ENCODE peak calls at places on chromosomes 12 and 14, in eight cellular contexts. U is Caco-2, Q is esophagus muscularis mucosa, O is lower lobe of right lung, N is AG04450, I is adrenal gland, B is ovary, Y is esophagus squamous epithelium. D is an unnamed sample.

GRCh38 chr14:100898935-100899840 is 4.3 kb downstream of the RTL1 start:
- DNase-seq in U (no peak), Q (peak; percentile 60), O (peak; percentile 21), N (no peak), I (peak; percentile 80), B (no peak), Y (no peak), D (no peak)

GRCh38 chr12:288687-289086 is 26.1 kb upstream of the SLC6A13 start:
- DNase-seq in U (no peak), Q (no peak), O (no peak), N (no peak), I (peak; percentile 50), B (no peak), Y (no peak), D (peak; percentile 72)

GRCh38 chr14:69580009-69580577 is 5.4 kb upstream of the CCDC177 start:
- DNase-seq in U (peak; percentile 71), Q (no peak), O (no peak), N (peak; percentile 91), I (peak; percentile 72), B (no peak), Y (no peak), D (peak; percentile 71)

GRCh38 chr14:78764645-78765044 is 594.5 kb downstream of the NRXN3 start:
- DNase-seq in U (no peak), Q (no peak), O (no peak), N (no peak), I (no peak), B (no peak), Y (no peak), D (no peak)

GRCh38 chr14:23539209-23539866 is 12.2 kb downstream of the ZFHX2 start:
- DNase-seq in U (no peak), Q (no peak), O (no peak), N (no peak), I (no peak), B (peak; percentile 40), Y (no peak), D (peak; percentile 31)

GRCh38 chr12:68374315-68374982 is 42.3 kb upstream of the MDM1 start:
- DNase-seq in U (no peak), Q (peak; percentile 10), O (no peak), N (no peak), I (no peak), B (no peak), Y (no peak), D (no peak)

GRCh38 chr12:96044017-96044985 is 8.9 kb upstream of the LTA4H start:
- DNase-seq in U (no peak), Q (no peak), O (no peak), N (peak; percentile 39), I (peak; percentile 29), B (no peak), Y (no peak), D (peak; percentile 42)

GRCh38 chr12:30928356-30929264 is 2.1 kb downstream of the TSPAN11 start:
- DNase-seq in U (no peak), Q (no peak), O (no peak), N (no peak), I (no peak), B (no peak), Y (no peak), D (no peak)

GRCh38 chr14:92655802-92656201 is 92.6 kb downstream of the LGMN start:
- DNase-seq in U (no peak), Q (no peak), O (no peak), N (no peak), I (no peak), B (no peak), Y (no peak), D (no peak)

GRCh38 chr14:88085736-88086135 is 80.8 kb downstream of the GPR65 start:
- DNase-seq in U (no peak), Q (no peak), O (no peak), N (no peak), I (no peak), B (no peak), Y (no peak), D (no peak)
- TF ChIP-seq CTCF in U (no peak), Q (no peak), O (no peak), N (no peak), I (no peak), B (no peak), Y (no peak), D (no peak)

DNA sequence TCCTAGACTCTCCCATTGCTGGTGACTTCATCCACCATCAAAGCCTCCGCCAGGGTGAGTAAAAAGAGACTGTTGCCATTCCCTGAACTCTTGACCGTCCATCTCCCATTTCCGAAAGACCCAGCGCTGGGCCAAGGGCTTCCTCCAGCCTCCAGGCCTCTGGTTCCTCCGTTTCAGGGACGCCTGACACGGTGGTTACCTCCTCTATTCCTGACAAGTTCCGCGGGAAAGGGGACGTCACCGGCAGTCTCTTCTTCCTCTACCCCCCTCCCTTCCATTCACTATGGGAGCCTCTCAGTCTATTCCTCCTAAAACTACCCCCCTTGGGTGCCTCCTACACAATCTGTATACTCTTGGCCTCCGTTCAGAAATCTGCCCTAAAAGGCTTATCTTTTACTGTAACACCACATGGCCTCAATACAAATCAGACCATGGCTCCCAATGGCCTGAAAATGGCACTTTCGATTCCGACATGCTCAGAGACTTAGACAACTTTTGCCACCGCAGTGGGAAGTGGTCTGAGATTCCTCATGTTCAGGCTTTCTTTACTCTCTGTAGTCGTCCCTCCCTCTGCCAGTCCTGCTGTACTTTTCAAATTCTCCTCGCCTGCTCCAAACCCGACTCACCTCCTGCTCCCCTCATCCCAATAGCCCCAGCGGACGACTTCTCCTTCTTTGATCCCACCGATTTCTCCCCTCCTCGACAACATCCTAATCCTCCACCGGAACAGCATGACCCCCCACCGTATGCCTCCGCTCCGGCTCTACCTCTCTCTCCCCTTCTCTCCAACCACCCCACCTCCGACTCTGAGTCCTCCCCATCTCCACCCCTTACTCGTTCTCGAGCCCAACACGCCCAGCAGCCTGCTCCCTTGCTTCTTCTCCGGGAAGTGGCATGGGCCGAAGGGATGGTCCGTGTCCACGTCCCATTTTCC is 70.4 kb downstream of the MOK start:
- DNase-seq in U (no peak), Q (no peak), O (no peak), N (no peak), I (no peak), B (no peak), Y (no peak), D (no peak)
- H3K4me3 ChIP-seq in U (no peak overlapping the region), Q (peak overlapping the region; percentile 27), O (no peak overlapping the region), N (peak overlapping the region; percentile 17), I (no peak overlapping the region), B (peak overlapping the region; percentile 5), Y (no peak overlapping the region), D (peak overlapping the region; percentile 24)

GRCh38 chr14:47678993-47679392 is 3.6 kb upstream of the MDGA2 start:
- DNase-seq in U (no peak), Q (no peak), O (no peak), N (no peak), I (no peak), B (no peak), Y (no peak), D (no peak)

GRCh38 chr14:47675489-47676300 is at the start of gene MDGA2:
- DNase-seq in U (no peak), Q (no peak), O (no peak), N (no peak), I (no peak), B (no peak), Y (no peak), D (peak; percentile 18)

GRCh38 chr14:47675239-47675488 is 241 bp downstream of the MDGA2 start:
- DNase-seq in U (no peak), Q (no peak), O (no peak), N (no peak), I (no peak), B (no peak), Y (no peak), D (no peak)

GRCh38 chr14:47676301-47676617 is 854 bp upstream of the MDGA2 start:
- DNase-seq in U (no peak), Q (no peak), O (no peak), N (no peak), I (no peak), B (no peak), Y (no peak), D (no peak)

GRCh38 chr14:47678157-47678556 is 2.8 kb upstream of the MDGA2 start:
- DNase-seq in U (no peak), Q (no peak), O (no peak), N (no peak), I (no peak), B (no peak), Y (no peak), D (no peak)
- TF ChIP-seq CTCF in U (no peak), Q (no peak), O (no peak), N (no peak), I (no peak), B (no peak), Y (no peak), D (no peak)

GRCh38 chr12:78414071-78414470 is 450.5 kb upstream of the SYT1 start:
- DNase-seq in U (no peak), Q (no peak), O (no peak), N (no peak), I (no peak), B (no peak), Y (no peak), D (no peak)
- H3K4me3 ChIP-seq in U (no peak overlapping the region), Q (no peak overlapping the region), O (no peak overlapping the region), N (no peak overlapping the region), I (no peak overlapping the region), B (no peak overlapping the region), Y (no peak overlapping the region), D (no peak overlapping the region)

GRCh38 chr14:56686416-56686815 is 106.8 kb downstream of the TMEM260 start:
- DNase-seq in U (peak; percentile 36), Q (no peak), O (no peak), N (no peak), I (no peak), B (no peak), Y (no peak), D (no peak)
- TF ChIP-seq CTCF in U (peak; percentile 17), Q (no peak), O (no peak), N (no peak), I (no peak), B (no peak), Y (no peak), D (no peak)

DNA sequence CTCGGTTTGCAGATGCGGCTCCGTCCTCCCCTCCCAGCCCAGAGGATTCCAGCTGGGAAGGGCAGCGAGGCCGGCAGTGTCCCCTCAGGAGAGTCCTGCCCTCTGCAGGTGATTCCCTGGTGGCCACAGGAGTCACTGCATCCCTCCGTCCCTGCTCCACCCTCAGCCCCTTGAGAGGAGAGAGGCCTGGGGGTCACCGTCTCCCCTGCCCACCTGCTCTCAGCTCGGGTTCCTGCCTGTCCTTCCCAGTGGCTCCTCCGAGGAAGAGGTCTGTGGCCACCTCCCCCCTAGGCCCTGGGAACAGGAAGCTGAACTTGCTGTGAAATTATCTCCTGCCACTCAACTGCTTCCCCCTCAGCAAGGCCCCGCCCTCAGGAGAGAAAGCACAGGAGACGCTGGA is 12.9 kb upstream of the GALNT9 start:
- DNase-seq in U (no peak), Q (no peak), O (no peak), N (no peak), I (no peak), B (no peak), Y (no peak), D (no peak)
- H3K4me3 ChIP-seq in U (no peak overlapping the region), Q (no peak overlapping the region), O (no peak overlapping the region), N (no peak overlapping the region), I (no peak overlapping the region), B (no peak overlapping the region), Y (no peak overlapping the region), D (no peak overlapping the region)